ENCODE peak calls at places on chromosome 1, in eight cellular contexts. M is B cell; R is HFF-Myc; N is A549; P is AG09309; X is GM13977; Y is uterus; F is CD8-positive, alpha-beta T cell. Z is an unnamed sample.

GRCh38 chr1:170214117-170214979 is 68.6 kb downstream of the NTMT2 start:
- DNase-seq in M (no peak), R (no peak), N (no peak), P (peak), X (peak), Y (no peak), F (no peak), Z (no peak)

GRCh38 chr1:207026177-207026576 is 6.4 kb downstream of the C1orf116 start:
- DNase-seq in M (no peak), R (no peak), N (no peak), P (no peak), X (no peak), Y (no peak), F (no peak), Z (no peak)

GRCh38 chr1:5254131-5254725 is 599.8 kb downstream of the AJAP1 start:
- DNase-seq in M (no peak), R (no peak), N (no peak), P (no peak), X (no peak), Y (no peak), F (no peak), Z (no peak)

GRCh38 chr1:209389258-209389657 is 194.3 kb upstream of the CAMK1G start:
- DNase-seq in M (no peak), R (peak), N (peak), P (no peak), X (no peak), Y (no peak), F (no peak), Z (peak)

GRCh38 chr1:7433896-7434295 is 337.2 kb upstream of the VAMP3 start:
- DNase-seq in M (no peak), R (no peak), N (no peak), P (no peak), X (no peak), Y (no peak), F (no peak), Z (no peak)

GRCh38 chr1:205204552-205204951 is 7.0 kb downstream of the DSTYK start:
- DNase-seq in M (no peak), R (no peak), N (no peak), P (no peak), X (no peak), Y (no peak), F (no peak), Z (no peak)

GRCh38 chr1:56864430-56864829 is 9.8 kb downstream of the C8A start:
- DNase-seq in M (no peak), R (no peak), N (no peak), P (no peak), X (no peak), Y (no peak), F (no peak), Z (peak)

GRCh38 chr1:200893411-200893901 is 1.2 kb upstream of the INAVA start:
- DNase-seq in M (no peak), R (no peak), N (peak), P (no peak), X (no peak), Y (no peak), F (no peak), Z (no peak)

GRCh38 chr1:34846265-34846664 is 13.3 kb downstream of the SMIM12 start:
- DNase-seq in M (no peak), R (no peak), N (no peak), P (no peak), X (no peak), Y (no peak), F (no peak), Z (no peak)

GRCh38 chr1:15876357-15876756 is 28.9 kb downstream of the SPEN start:
- DNase-seq in M (no peak), R (no peak), N (peak), P (no peak), X (no peak), Y (no peak), F (no peak), Z (no peak)

GRCh38 chr1:111182052-111182451 is 18.4 kb downstream of the DENND2D start:
- DNase-seq in M (no peak), R (no peak), N (no peak), P (no peak), X (no peak), Y (no peak), F (no peak), Z (no peak)

GRCh38 chr1:164707868-164708331 is 148.9 kb downstream of the PBX1 start:
- DNase-seq in M (no peak), R (peak), N (peak), P (peak), X (no peak), Y (peak), F (no peak), Z (no peak)

GRCh38 chr1:29856663-29857224 is 620.4 kb downstream of the PTPRU start:
- DNase-seq in M (no peak), R (no peak), N (no peak), P (no peak), X (no peak), Y (no peak), F (no peak), Z (no peak)

GRCh38 chr1:53115403-53116306 is 26.8 kb downstream of the SLC1A7 start:
- DNase-seq in M (no peak), R (no peak), N (peak), P (no peak), X (no peak), Y (no peak), F (no peak), Z (no peak)

GRCh38 chr1:171279678-171280077 is 31.4 kb downstream of the FMO1 start:
- DNase-seq in M (peak), R (no peak), N (no peak), P (no peak), X (no peak), Y (no peak), F (no peak), Z (no peak)

GRCh38 chr1:9108056-9108665 is 20.7 kb downstream of the GPR157 start:
- DNase-seq in M (no peak), R (no peak), N (no peak), P (no peak), X (no peak), Y (no peak), F (no peak), Z (no peak)

GRCh38 chr1:13725714-13726175 is 25.8 kb downstream of the PRDM2 start:
- DNase-seq in M (peak), R (no peak), N (peak), P (peak), X (no peak), Y (no peak), F (peak), Z (no peak)

GRCh38 chr1:184828369-184828717 is 73.7 kb upstream of the EDEM3 start:
- DNase-seq in M (no peak), R (no peak), N (no peak), P (no peak), X (no peak), Y (no peak), F (no peak), Z (no peak)

GRCh38 chr1:28392027-28392652 is 22.6 kb downstream of the PHACTR4 start:
- DNase-seq in M (no peak), R (peak), N (peak), P (peak), X (no peak), Y (no peak), F (no peak), Z (peak)

GRCh38 chr1:236280438-236281285 is 1.1 kb downstream of the ERO1B start:
- DNase-seq in M (peak), R (no peak), N (no peak), P (no peak), X (peak), Y (peak), F (peak), Z (no peak)

GRCh38 chr1:73744985-73745384 is 453.0 kb downstream of the LRRIQ3 start:
- DNase-seq in M (no peak), R (no peak), N (no peak), P (no peak), X (no peak), Y (no peak), F (no peak), Z (no peak)

GRCh38 chr1:39076127-39076798 is 50.1 kb downstream of the NDUFS5 start:
- DNase-seq in M (no peak), R (no peak), N (no peak), P (no peak), X (no peak), Y (peak), F (no peak), Z (no peak)

GRCh38 chr1:168636642-168637111 is 60.3 kb downstream of the XCL1 start:
- DNase-seq in M (no peak), R (no peak), N (peak), P (peak), X (no peak), Y (no peak), F (no peak), Z (peak)

GRCh38 chr1:29829448-29830344 is 593.4 kb downstream of the PTPRU start:
- DNase-seq in M (no peak), R (no peak), N (no peak), P (no peak), X (no peak), Y (no peak), F (no peak), Z (no peak)

GRCh38 chr1:62309906-62310305 is 9.3 kb downstream of the KANK4 start:
- DNase-seq in M (no peak), R (no peak), N (no peak), P (no peak), X (no peak), Y (no peak), F (no peak), Z (no peak)

GRCh38 chr1:45954401-45954847 is 151.0 kb downstream of the MAST2 start:
- DNase-seq in M (no peak), R (peak), N (peak), P (no peak), X (no peak), Y (no peak), F (no peak), Z (peak)

GRCh38 chr1:89605692-89606091 is 27.2 kb upstream of the LRRC8C start:
- DNase-seq in M (no peak), R (peak), N (no peak), P (no peak), X (no peak), Y (no peak), F (no peak), Z (peak)

GRCh38 chr1:82317671-82318070 is 516.9 kb downstream of the ADGRL2 start:
- DNase-seq in M (no peak), R (no peak), N (no peak), P (no peak), X (no peak), Y (no peak), F (no peak), Z (peak)

GRCh38 chr1:201712387-201713092 is 116.4 kb upstream of the IPO9 start:
- DNase-seq in M (no peak), R (no peak), N (no peak), P (no peak), X (no peak), Y (no peak), F (no peak), Z (no peak)

GRCh38 chr1:1183221-1183747 is 9.6 kb downstream of the TTLL10 start:
- DNase-seq in M (no peak), R (no peak), N (no peak), P (no peak), X (no peak), Y (no peak), F (no peak), Z (no peak)

GRCh38 chr1:183233113-183233512 is 47.0 kb downstream of the LAMC2 start:
- DNase-seq in M (no peak), R (no peak), N (no peak), P (no peak), X (no peak), Y (no peak), F (no peak), Z (no peak)
- TF ChIP-seq CTCF in M (no peak), R (no peak), N (no peak), P (no peak), X (no peak), Y (no peak), F (no peak), Z (no peak)

DNA sequence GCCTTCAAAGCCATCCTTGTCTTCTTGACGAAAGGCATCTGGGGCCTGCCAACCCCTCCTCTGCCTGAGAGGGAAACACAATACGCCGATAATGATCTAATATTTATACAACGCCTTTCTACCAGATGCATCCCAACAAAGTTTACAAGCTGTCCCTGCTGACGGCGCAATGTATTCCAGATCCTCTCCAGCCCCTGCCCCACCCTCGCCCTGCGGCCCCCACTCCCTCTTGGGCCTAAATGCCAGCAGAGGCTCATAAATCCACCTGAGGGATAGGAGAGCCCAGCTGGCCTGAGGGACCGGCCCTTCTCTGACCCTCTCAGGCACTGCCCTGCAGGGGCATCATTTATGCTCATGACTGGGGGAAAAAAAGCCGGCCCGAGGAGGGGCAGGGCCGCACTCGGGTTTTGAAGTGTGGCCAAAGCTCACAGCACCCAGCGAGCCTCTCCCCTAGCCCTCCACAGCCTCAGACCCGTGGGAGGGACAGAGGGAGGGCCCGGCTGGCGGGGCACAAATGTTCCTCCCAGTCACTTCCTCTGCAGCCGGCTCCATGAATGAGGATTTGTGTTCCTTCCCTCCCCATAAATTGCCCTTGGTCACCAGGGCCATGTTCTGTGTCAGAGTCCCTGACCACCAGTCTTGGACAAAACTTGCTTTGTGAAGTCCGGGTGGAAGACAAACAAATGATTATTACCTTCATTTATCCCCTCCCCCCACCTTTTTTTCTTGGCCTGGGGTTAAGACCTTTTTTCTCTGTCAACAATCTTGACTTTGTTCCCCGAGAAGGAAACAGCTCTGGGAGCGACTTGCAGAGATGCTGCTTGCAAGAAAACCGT is 140.4 kb downstream of the FOXD2 start:
- DNase-seq in M (no peak), R (peak), N (no peak), P (no peak), X (no peak), Y (no peak), F (no peak), Z (no peak)
- TF ChIP-seq CTCF in M (no peak), R (no peak), N (no peak), P (no peak), X (no peak), Y (no peak), F (no peak), Z (no peak)

GRCh38 chr1:186386725-186387383 is 11.2 kb downstream of the ODR4 start:
- DNase-seq in M (no peak), R (no peak), N (no peak), P (no peak), X (no peak), Y (no peak), F (no peak), Z (no peak)
- TF ChIP-seq CTCF in M (no peak), R (no peak), N (no peak), P (no peak), X (no peak), Y (no peak), F (no peak), Z (no peak)

DNA sequence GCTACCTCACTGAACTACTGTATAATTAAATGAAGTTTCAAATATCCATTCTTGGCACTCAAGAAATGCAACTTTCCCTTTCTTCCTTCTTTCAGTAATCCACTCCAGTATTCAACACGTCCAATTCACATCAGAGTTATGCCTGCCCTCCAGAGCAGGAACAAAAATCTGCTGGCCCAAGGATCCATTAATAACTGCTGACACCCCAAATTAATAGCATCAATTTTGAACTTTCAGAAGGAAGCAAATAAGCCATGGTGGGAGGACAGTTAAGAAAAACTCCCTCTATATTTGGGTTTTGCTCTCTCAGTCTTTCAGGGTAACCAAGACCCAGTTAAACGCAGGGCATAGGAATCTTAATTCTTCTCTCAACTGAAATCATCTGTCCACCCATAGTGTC is 31.9 kb upstream of the TNFSF4 start:
- DNase-seq in M (no peak), R (no peak), N (no peak), P (no peak), X (no peak), Y (no peak), F (no peak), Z (no peak)
- TF ChIP-seq CTCF in M (no peak), R (no peak), N (no peak), P (no peak), X (no peak), Y (no peak), F (no peak), Z (no peak)

GRCh38 chr1:203673550-203674411 is 47.1 kb downstream of the ATP2B4 start:
- DNase-seq in M (peak), R (peak), N (peak), P (peak), X (peak), Y (peak), F (peak), Z (no peak)
- TF ChIP-seq CTCF in M (no peak), R (peak), N (peak), P (peak), X (peak), Y (no peak), F (peak), Z (peak)

GRCh38 chr1:83802023-83802422 is 196.9 kb downstream of the TTLL7 start:
- DNase-seq in M (no peak), R (no peak), N (no peak), P (no peak), X (no peak), Y (no peak), F (no peak), Z (no peak)
- TF ChIP-seq CTCF in M (no peak), R (no peak), N (no peak), P (no peak), X (no peak), Y (no peak), F (no peak), Z (no peak)

GRCh38 chr1:54357967-54358366 is 48.2 kb downstream of the SSBP3 start:
- DNase-seq in M (no peak), R (no peak), N (no peak), P (no peak), X (no peak), Y (no peak), F (no peak), Z (no peak)

GRCh38 chr1:54358503-54359168 is 47.6 kb downstream of the SSBP3 start:
- DNase-seq in M (no peak), R (no peak), N (no peak), P (no peak), X (no peak), Y (no peak), F (no peak), Z (no peak)

GRCh38 chr1:54359393-54360162 is 46.6 kb downstream of the SSBP3 start:
- DNase-seq in M (no peak), R (no peak), N (no peak), P (no peak), X (no peak), Y (no peak), F (no peak), Z (no peak)

GRCh38 chr1:54361342-54361741 is 44.9 kb downstream of the SSBP3 start:
- DNase-seq in M (no peak), R (no peak), N (no peak), P (no peak), X (no peak), Y (peak), F (no peak), Z (no peak)

GRCh38 chr1:54360165-54361005 is 45.8 kb downstream of the SSBP3 start:
- DNase-seq in M (no peak), R (no peak), N (no peak), P (no peak), X (no peak), Y (no peak), F (no peak), Z (no peak)
- TF ChIP-seq CTCF in M (no peak), R (no peak), N (no peak), P (no peak), X (peak), Y (no peak), F (no peak), Z (no peak)

DNA sequence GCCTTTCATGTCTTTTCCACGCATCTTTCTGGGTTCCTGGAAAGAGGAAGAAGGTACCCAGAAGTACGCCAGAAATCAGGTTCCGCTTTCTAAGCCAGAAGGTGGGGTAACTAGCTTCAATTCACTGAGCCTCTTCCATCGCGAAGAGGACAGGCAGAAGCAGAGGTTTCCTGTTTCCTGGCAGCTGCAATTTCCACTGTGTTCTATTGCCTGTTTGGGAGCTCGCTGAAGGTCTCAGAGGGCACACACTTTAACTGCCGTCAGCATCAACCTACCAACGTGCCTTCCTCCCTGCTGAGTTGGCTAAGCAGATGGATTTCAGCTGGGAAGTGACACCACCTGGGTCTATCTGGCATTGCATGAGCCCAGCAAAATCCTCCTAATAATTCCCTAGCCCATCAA is 10.0 kb downstream of the NCF2 start:
- DNase-seq in M (peak), R (no peak), N (peak), P (no peak), X (peak), Y (peak), F (no peak), Z (no peak)
- TF ChIP-seq CTCF in M (no peak), R (peak), N (peak), P (peak), X (no peak), Y (no peak), F (no peak), Z (peak)

GRCh38 chr1:42838482-42839190 is 7.8 kb upstream of the ZNF691 start:
- DNase-seq in M (peak), R (no peak), N (no peak), P (no peak), X (no peak), Y (no peak), F (no peak), Z (no peak)

GRCh38 chr1:42841440-42842147 is 4.8 kb upstream of the ZNF691 start:
- DNase-seq in M (no peak), R (no peak), N (no peak), P (no peak), X (no peak), Y (no peak), F (no peak), Z (no peak)

GRCh38 chr1:42844592-42845140 is 1.7 kb upstream of the ZNF691 start:
- DNase-seq in M (no peak), R (no peak), N (no peak), P (no peak), X (no peak), Y (no peak), F (no peak), Z (peak)

GRCh38 chr1:42837742-42838141 is 8.7 kb upstream of the ZNF691 start:
- DNase-seq in M (no peak), R (no peak), N (no peak), P (no peak), X (no peak), Y (no peak), F (no peak), Z (no peak)

GRCh38 chr1:42841010-42841409 is 5.4 kb upstream of the ZNF691 start:
- DNase-seq in M (no peak), R (no peak), N (no peak), P (no peak), X (no peak), Y (no peak), F (no peak), Z (no peak)
- TF ChIP-seq CTCF in M (no peak), R (no peak), N (no peak), P (no peak), X (no peak), Y (no peak), F (no peak), Z (no peak)

Z was measured in epithelial cell of proximal tubule.